ENCODE peak calls at places on chromosomes 5 and 9, in seven cellular contexts. One of them, this sample, is unnamed.

GRCh38 chr5:15827786-15828185 is 327.8 kb downstream of the FBXL7 start:
- DNase-seq in LHCN-M2: no peak
- DNase-seq in heart right ventricle: no peak
- DNase-seq in osteocyte: no peak
- DNase-seq in stimulated activated CD4-positive, alpha-beta T cell treated with anti-CD3 and anti-CD28 coated beads, Interleukin-1b, Interleukin-23, amount 100 ng/mL, for 1 hour: no peak
- DNase-seq in left cardiac atrium: no peak
- DNase-seq in stimulated activated naive CD4-positive, alpha-beta T cell treated with Interleukin-2 at 50 U/mL for 16 hours: no peak
- DNase-seq in this sample: no peak

GRCh38 chr5:42590566-42590965 is 166.1 kb upstream of the CCDC152 start:
- DNase-seq in heart right ventricle: no peak
- DNase-seq in stimulated activated naive CD4-positive, alpha-beta T cell treated with Interleukin-2 at 50 U/mL for 16 hours: no peak
- DNase-seq in left cardiac atrium: no peak
- DNase-seq in stimulated activated CD4-positive, alpha-beta T cell treated with anti-CD3 and anti-CD28 coated beads, Interleukin-1b, Interleukin-23, amount 100 ng/mL, for 1 hour: no peak
- DNase-seq in osteocyte: no peak
- DNase-seq in LHCN-M2: peak
- DNase-seq in this sample: no peak

GRCh38 chr9:89372230-89372816 is 54.0 kb downstream of the SECISBP2 start:
- DNase-seq in stimulated activated naive CD4-positive, alpha-beta T cell treated with Interleukin-2 at 50 U/mL for 16 hours: peak
- DNase-seq in left cardiac atrium: no peak
- DNase-seq in LHCN-M2: no peak
- DNase-seq in osteocyte: no peak
- DNase-seq in heart right ventricle: no peak
- DNase-seq in stimulated activated CD4-positive, alpha-beta T cell treated with anti-CD3 and anti-CD28 coated beads, Interleukin-1b, Interleukin-23, amount 100 ng/mL, for 1 hour: no peak
- DNase-seq in this sample: no peak

GRCh38 chr5:57718155-57718554 is 235.5 kb upstream of the ACTBL2 start:
- DNase-seq in heart right ventricle: no peak
- DNase-seq in stimulated activated CD4-positive, alpha-beta T cell treated with anti-CD3 and anti-CD28 coated beads, Interleukin-1b, Interleukin-23, amount 100 ng/mL, for 1 hour: no peak
- DNase-seq in osteocyte: no peak
- DNase-seq in left cardiac atrium: no peak
- DNase-seq in LHCN-M2: peak
- DNase-seq in stimulated activated naive CD4-positive, alpha-beta T cell treated with Interleukin-2 at 50 U/mL for 16 hours: no peak
- DNase-seq in this sample: no peak

GRCh38 chr5:65722575-65723424 is 795 bp downstream of the NLN start:
- DNase-seq in heart right ventricle: no peak
- DNase-seq in osteocyte: no peak
- DNase-seq in stimulated activated naive CD4-positive, alpha-beta T cell treated with Interleukin-2 at 50 U/mL for 16 hours: no peak
- DNase-seq in stimulated activated CD4-positive, alpha-beta T cell treated with anti-CD3 and anti-CD28 coated beads, Interleukin-1b, Interleukin-23, amount 100 ng/mL, for 1 hour: no peak
- DNase-seq in left cardiac atrium: peak
- DNase-seq in LHCN-M2: peak
- DNase-seq in this sample: peak

GRCh38 chr5:154397652-154398406 is 48.0 kb upstream of the SAP30L start:
- DNase-seq in osteocyte: no peak
- DNase-seq in heart right ventricle: peak
- DNase-seq in stimulated activated naive CD4-positive, alpha-beta T cell treated with Interleukin-2 at 50 U/mL for 16 hours: no peak
- DNase-seq in LHCN-M2: no peak
- DNase-seq in stimulated activated CD4-positive, alpha-beta T cell treated with anti-CD3 and anti-CD28 coated beads, Interleukin-1b, Interleukin-23, amount 100 ng/mL, for 1 hour: no peak
- DNase-seq in left cardiac atrium: peak
- DNase-seq in this sample: no peak

GRCh38 chr5:55450050-55450765 is 84.6 kb downstream of the PLPP1 start:
- DNase-seq in heart right ventricle: no peak
- DNase-seq in osteocyte: no peak
- DNase-seq in left cardiac atrium: no peak
- DNase-seq in LHCN-M2: peak
- DNase-seq in stimulated activated CD4-positive, alpha-beta T cell treated with anti-CD3 and anti-CD28 coated beads, Interleukin-1b, Interleukin-23, amount 100 ng/mL, for 1 hour: no peak
- DNase-seq in stimulated activated naive CD4-positive, alpha-beta T cell treated with Interleukin-2 at 50 U/mL for 16 hours: no peak
- DNase-seq in this sample: no peak

GRCh38 chr5:146048994-146049703 is 56.2 kb downstream of the PLAC8L1 start:
- DNase-seq in osteocyte: no peak
- DNase-seq in LHCN-M2: peak
- DNase-seq in left cardiac atrium: peak
- DNase-seq in stimulated activated naive CD4-positive, alpha-beta T cell treated with Interleukin-2 at 50 U/mL for 16 hours: no peak
- DNase-seq in heart right ventricle: no peak
- DNase-seq in stimulated activated CD4-positive, alpha-beta T cell treated with anti-CD3 and anti-CD28 coated beads, Interleukin-1b, Interleukin-23, amount 100 ng/mL, for 1 hour: no peak
- DNase-seq in this sample: peak

GRCh38 chr9:90631964-90632363 is 10.7 kb downstream of the DIRAS2 start:
- DNase-seq in stimulated activated naive CD4-positive, alpha-beta T cell treated with Interleukin-2 at 50 U/mL for 16 hours: no peak
- DNase-seq in stimulated activated CD4-positive, alpha-beta T cell treated with anti-CD3 and anti-CD28 coated beads, Interleukin-1b, Interleukin-23, amount 100 ng/mL, for 1 hour: no peak
- DNase-seq in heart right ventricle: no peak
- DNase-seq in LHCN-M2: no peak
- DNase-seq in left cardiac atrium: no peak
- DNase-seq in osteocyte: no peak
- DNase-seq in this sample: no peak